ENCODE peak calls at places on chromosome 19, in four cellular contexts. S, M, V and Z are unnamed samples.
A peak's percentile ranks its signal among the peaks of the same experiment; 100 is the strongest.

GRCh38 chr19:52896431-52897148 is 845 bp downstream of the ZNF320 start:
- DNase-seq in M (peak; percentile 11), V (peak; percentile 26), S (no peak), Z (no peak)

GRCh38 chr19:46065486-46065885 is 24.7 kb upstream of the IGFL4 start:
- DNase-seq in M (peak; percentile 51), V (peak; percentile 73), S (no peak), Z (peak; percentile 61)

GRCh38 chr19:10864538-10864899 is 6.8 kb upstream of the CARM1 start:
- DNase-seq in M (peak; percentile 79), V (peak; percentile 57), S (peak; percentile 92), Z (peak; percentile 90)

GRCh38 chr19:15813916-15814315 is 1.5 kb downstream of the OR10H1 start:
- DNase-seq in M (no peak), S (no peak), V (no peak), Z (no peak)

GRCh38 chr19:15869109-15869555 is 28.7 kb downstream of the CYP4F2 start:
- DNase-seq in M (peak; percentile 10), V (peak; percentile 1), S (no peak), Z (peak; percentile 18)

GRCh38 chr19:46355234-46355990 is 8.5 kb downstream of the PPP5C start:
- DNase-seq in V (no peak), S (no peak), M (no peak), Z (no peak)

GRCh38 chr19:34851277-34851804 is 75.4 kb upstream of the ZNF30 start:
- DNase-seq in M (no peak), S (no peak), V (no peak), Z (no peak)

GRCh38 chr19:35276706-35277281 is 5.5 kb upstream of the HAMP start:
- DNase-seq in V (no peak), M (no peak), S (no peak), Z (no peak)

GRCh38 chr19:39130337-39131254 is 5.0 kb downstream of the PAK4 start:
- DNase-seq in S (no peak), M (no peak), V (no peak), Z (no peak)

GRCh38 chr19:38658462-38659306 is 11.2 kb downstream of the ACTN4 start:
- DNase-seq in V (peak; percentile 100), S (no peak), M (peak; percentile 100), Z (peak; percentile 99)

GRCh38 chr19:7441468-7442146 is 47.2 kb downstream of the PEX11G start:
- DNase-seq in M (no peak), S (no peak), V (no peak), Z (no peak)

GRCh38 chr19:5036733-5037681 is 68.1 kb downstream of the KDM4B start:
- DNase-seq in V (peak; percentile 85), S (no peak), M (peak; percentile 54), Z (peak; percentile 90)

GRCh38 chr19:50580970-50581636 is 12.9 kb upstream of the LRRC4B start:
- DNase-seq in V (no peak), S (peak; percentile 6), M (no peak), Z (no peak)

GRCh38 chr19:14553939-14554243 is 18.0 kb downstream of the NDUFB7 start:
- DNase-seq in M (no peak), S (no peak), V (no peak), Z (no peak)

GRCh38 chr19:29823581-29824330 is 12.0 kb downstream of the CCNE1 start:
- DNase-seq in S (peak; percentile 58), V (no peak), M (no peak), Z (no peak)

GRCh38 chr19:50563597-50563996 is 4.6 kb downstream of the LRRC4B start:
- DNase-seq in M (no peak), V (no peak), S (no peak), Z (no peak)

GRCh38 chr19:23440207-23440606 is 44.9 kb upstream of the ZNF91 start:
- DNase-seq in M (no peak), S (no peak), V (no peak), Z (no peak)

GRCh38 chr19:6150289-6150688 is 14.8 kb downstream of the ACSBG2 start:
- DNase-seq in V (no peak), M (no peak), S (no peak), Z (no peak)

GRCh38 chr19:2239173-2239572 is 2.5 kb downstream of the SF3A2 start:
- DNase-seq in M (no peak), S (no peak), V (no peak), Z (no peak)

GRCh38 chr19:2235396-2236284 is 489 bp downstream of the PLEKHJ1 start:
- DNase-seq in M (no peak), S (no peak), V (no peak), Z (no peak)

GRCh38 chr19:2237051-2237868 is 636 bp downstream of the SF3A2 start:
- DNase-seq in M (no peak), S (no peak), V (no peak), Z (no peak)

GRCh38 chr19:2236285-2237050 is at the start of the genes PLEKHJ1 and SF3A2:
- DNase-seq in M (peak; percentile 99), V (peak; percentile 95), S (peak; percentile 99), Z (peak; percentile 97)

GRCh38 chr19:2237869-2238153 is 1.2 kb downstream of the SF3A2 start:
- DNase-seq in S (no peak), V (no peak), M (no peak), Z (no peak)
- H3K4me3 ChIP-seq in S (peak overlapping the region; percentile 95), V (peak overlapping the region; percentile 68), M (peak overlapping the region; percentile 74), Z (peak overlapping the region; percentile 84)

GRCh38 chr19:41427647-41428480 is 690 bp upstream of the B3GNT8 start:
- DNase-seq in V (no peak), M (no peak), S (no peak), Z (peak; percentile 10)
- H3K4me3 ChIP-seq in V (peak overlapping the region; percentile 5), M (peak overlapping the region; percentile 55), S (peak overlapping the region; percentile 36), Z (peak overlapping the region; percentile 46)

DNA sequence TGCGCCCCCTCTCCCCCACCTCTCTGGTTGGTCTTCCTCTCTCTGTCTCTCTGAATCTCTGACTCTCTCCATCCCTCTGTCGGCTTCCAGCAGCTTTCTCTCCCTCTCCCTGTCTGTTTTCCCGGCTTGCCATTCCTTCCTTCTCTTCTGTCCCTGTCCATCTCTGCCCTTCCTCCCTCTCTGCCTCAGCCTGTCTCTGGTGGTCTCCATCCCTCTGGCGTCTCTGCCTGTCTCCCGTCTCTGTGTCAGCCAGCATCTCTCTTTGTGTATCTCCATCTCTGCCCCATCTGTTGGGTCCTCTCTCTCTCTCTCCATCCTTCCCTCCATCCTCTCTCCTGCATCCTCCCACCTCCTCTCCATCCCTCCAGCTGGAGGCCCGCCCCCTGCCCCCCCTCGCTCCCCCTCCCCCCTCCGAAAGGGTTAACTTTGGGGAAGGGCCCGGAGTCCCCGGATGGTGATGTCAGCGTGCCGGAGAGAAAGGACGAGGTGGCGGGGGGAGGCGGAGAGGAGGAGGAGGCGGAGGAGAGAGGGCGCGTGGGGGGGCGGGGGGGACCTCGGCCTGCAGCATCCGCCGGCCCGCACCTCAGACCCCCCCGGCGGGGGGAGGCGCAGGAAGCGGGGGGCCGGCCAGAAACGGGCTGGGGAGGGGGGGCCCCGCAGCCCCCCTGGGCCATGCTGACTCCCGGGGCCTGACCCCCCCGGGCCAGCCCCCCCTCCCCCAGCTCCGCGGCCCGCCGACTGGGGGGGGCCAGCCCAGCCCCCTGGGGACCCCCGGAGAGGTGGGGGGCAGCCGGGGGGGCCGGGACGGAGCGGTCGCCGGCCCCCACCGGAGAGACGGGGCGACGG is at the start of gene BRSK1:
- DNase-seq in S (no peak), M (peak; percentile 60), V (peak; percentile 62), Z (peak; percentile 85)
- H3K4me3 ChIP-seq in S (no peak within 1 kb of the TSS), M (peak within 1 kb of the TSS; percentile 51), V (peak within 1 kb of the TSS; percentile 38), Z (peak within 1 kb of the TSS; percentile 53)

GRCh38 chr19:41922220-41922576 is 6.1 kb downstream of the ERFL start:
- DNase-seq in M (no peak), S (no peak), V (no peak), Z (no peak)

GRCh38 chr19:41921280-41922219 is 6.7 kb downstream of the ERFL start:
- DNase-seq in S (no peak), M (no peak), V (no peak), Z (no peak)

GRCh38 chr19:41922585-41922984 is 5.7 kb downstream of the ERFL start:
- DNase-seq in S (no peak), V (no peak), M (no peak), Z (no peak)

GRCh38 chr19:41919948-41920712 is 8.1 kb downstream of the ERFL start:
- DNase-seq in V (no peak), M (no peak), S (no peak), Z (no peak)

DNA sequence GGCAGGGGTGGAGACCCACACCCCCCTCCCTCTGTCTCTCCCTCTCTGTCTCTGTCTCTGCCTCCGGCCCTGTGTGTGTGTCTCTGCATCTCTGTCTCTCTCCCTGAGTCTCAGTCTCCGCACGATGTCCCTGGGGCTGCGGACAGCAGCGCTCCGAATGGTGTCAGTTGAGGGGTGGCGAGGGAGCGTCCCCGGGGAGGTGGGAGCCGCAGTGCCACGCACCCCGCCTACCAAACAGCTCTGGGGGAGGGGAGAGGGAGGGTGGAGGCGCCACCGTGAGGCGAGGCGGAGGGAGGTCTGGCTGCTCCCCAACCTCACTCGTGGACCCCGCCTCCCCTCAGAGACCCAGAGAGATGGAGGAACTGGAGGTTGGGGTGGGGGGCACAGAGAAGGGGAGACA is 7.4 kb downstream of the ERFL start:
- DNase-seq in M (no peak), V (no peak), S (peak; percentile 75), Z (no peak)
- H3K4me3 ChIP-seq in M (no peak overlapping the region), V (no peak overlapping the region), S (no peak overlapping the region), Z (no peak overlapping the region)

GRCh38 chr19:54002495-54003315 is 11.3 kb downstream of the CACNG6 start:
- DNase-seq in S (no peak), M (peak; percentile 35), V (peak; percentile 67), Z (no peak)

GRCh38 chr19:53998223-53998622 is 6.8 kb downstream of the CACNG6 start:
- DNase-seq in S (no peak), V (no peak), M (no peak), Z (no peak)

GRCh38 chr19:53999694-54000093 is 8.3 kb downstream of the CACNG6 start:
- DNase-seq in M (no peak), V (no peak), S (no peak), Z (no peak)

GRCh38 chr19:54001496-54001895 is 10.1 kb downstream of the CACNG6 start:
- DNase-seq in S (no peak), V (no peak), M (no peak), Z (no peak)
- H3K4me3 ChIP-seq in S (no peak overlapping the region), V (no peak overlapping the region), M (no peak overlapping the region), Z (no peak overlapping the region)

DNA sequence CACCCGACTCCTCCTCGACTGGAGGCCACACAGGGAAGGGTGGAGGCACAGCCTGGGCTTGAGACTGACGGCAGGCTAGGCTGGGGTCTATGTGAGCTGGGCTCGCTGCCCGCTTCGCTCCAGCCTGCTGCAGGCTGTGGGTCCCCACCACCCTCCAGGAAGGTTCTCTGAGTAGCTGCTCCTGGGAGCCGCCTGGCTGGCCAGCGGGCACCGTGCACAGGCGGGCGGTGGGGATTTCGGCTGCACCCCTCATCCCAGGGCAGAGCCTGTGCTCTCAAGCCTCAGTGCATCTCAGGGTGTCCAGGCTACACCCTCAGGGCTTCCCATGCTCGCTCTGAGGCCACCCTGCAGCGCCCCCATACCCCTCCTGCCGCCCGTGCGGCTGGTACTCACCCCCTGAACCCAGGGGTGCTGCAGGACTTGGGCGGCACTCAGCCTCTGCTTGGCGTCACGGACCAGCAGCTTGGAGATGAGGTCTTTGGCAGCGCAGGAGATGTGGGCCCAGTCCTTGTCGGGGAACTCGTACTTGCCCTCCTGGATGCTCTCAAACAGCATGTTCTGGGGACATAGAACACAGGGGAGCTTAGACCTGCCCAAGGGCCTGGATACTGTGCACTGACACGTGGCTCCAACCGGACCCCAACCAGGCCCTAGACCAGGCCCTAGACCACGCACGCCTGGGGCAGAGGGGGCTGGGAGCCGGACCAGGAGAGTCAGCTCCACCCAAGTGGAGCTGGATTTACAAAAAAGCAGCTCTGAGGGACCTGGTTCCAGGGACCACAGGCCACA is 10.2 kb downstream of the MKNK2 start:
- DNase-seq in M (no peak), V (no peak), S (peak; percentile 81), Z (no peak)
- H3K4me3 ChIP-seq in M (no peak overlapping the region), V (no peak overlapping the region), S (no peak overlapping the region), Z (no peak overlapping the region)